ENCODE peak calls at places on chromosomes 5 and 9, in seven cellular contexts. W is upper lobe of left lung, E is DMS79 treated with DMSO at 0.1 percent for 48 hours, C is MV-4-11, D is left lobe of liver, P is activated T-cell treated with anti-CD3 and anti-CD28 coated beads for 24 hours, F is astrocyte. I is an unnamed sample.
A peak's percentile ranks its signal among the peaks of the same experiment; 100 is the strongest.

GRCh38 chr5:57276353-57276752 is 102.5 kb downstream of the GPBP1 start:
- DNase-seq in W (no peak), E (no peak), C (no peak), D (no peak), P (no peak), F (no peak), I (no peak)

GRCh38 chr5:89313804-89314588 is 431.0 kb upstream of the MEF2C start:
- DNase-seq in W (no peak), E (no peak), C (peak; percentile 32), D (no peak), P (no peak), F (peak; percentile 99), I (no peak)

GRCh38 chr9:14011799-14012560 is 302.0 kb downstream of the NFIB start:
- DNase-seq in W (no peak), E (no peak), C (no peak), D (no peak), P (no peak), F (no peak), I (no peak)

GRCh38 chr5:172801184-172801671 is 30.2 kb upstream of the DUSP1 start:
- DNase-seq in W (no peak), E (no peak), C (no peak), D (no peak), P (no peak), F (peak; percentile 97), I (no peak)

GRCh38 chr5:92780057-92780456 is 801.0 kb downstream of the NR2F1-AS1 start:
- DNase-seq in W (no peak), E (no peak), C (no peak), D (no peak), P (no peak), F (no peak), I (no peak)

GRCh38 chr5:102638912-102639652 is 116.0 kb upstream of the PAM start:
- DNase-seq in W (no peak), E (no peak), C (no peak), D (no peak), P (no peak), F (peak; percentile 11), I (no peak)

GRCh38 chr5:98341038-98341710 is 432.3 kb upstream of the RGMB start:
- DNase-seq in W (no peak), E (no peak), C (no peak), D (no peak), P (no peak), F (peak; percentile 97), I (no peak)

GRCh38 chr9:95360866-95361265 is 43.4 kb upstream of the FANCC start:
- DNase-seq in W (no peak), E (no peak), C (no peak), D (no peak), P (no peak), F (no peak), I (no peak)

GRCh38 chr9:108241384-108241783 is 614.4 kb downstream of the ACTL7B start:
- DNase-seq in W (no peak), E (no peak), C (no peak), D (no peak), P (no peak), F (no peak), I (no peak)

GRCh38 chr9:128409998-128410397 is 10.7 kb upstream of the CERCAM start:
- DNase-seq in W (no peak), E (no peak), C (no peak), D (no peak), P (no peak), F (no peak), I (no peak)

GRCh38 chr9:98129451-98129881 is 10.4 kb upstream of the TRIM14 start:
- DNase-seq in W (no peak), E (no peak), C (peak; percentile 99), D (no peak), P (no peak), F (no peak), I (no peak)

GRCh38 chr5:122478741-122479459 is 166.9 kb downstream of the SNCAIP start:
- DNase-seq in W (no peak), E (peak; percentile 36), C (no peak), D (no peak), P (no peak), F (no peak), I (no peak)